ENCODE peak calls at places on chromosome 4, in seven cellular contexts. W is posterior cingulate gyrus; U is activated CD4-positive, alpha-beta T cell treated with anti-CD3 and anti-CD28 coated beads, Interleukin-2, amount 10 ng/mL, durations not matched to agents 7 days and 5 days; C is hepatocyte; N is cardiac muscle cell; G is fibroblast of gingiva; F is central memory CD4-positive, alpha-beta T cell. Z is an unnamed sample.

GRCh38 chr4:12120968-12121367 is 692.3 kb upstream of the HS3ST1 start:
- DNase-seq in G (no peak), F (no peak), C (no peak), W (no peak), N (no peak), U (no peak), Z (no peak)

GRCh38 chr4:123064390-123064789 is 142.0 kb upstream of the NUDT6 start:
- DNase-seq in W (no peak), F (no peak), U (no peak), N (no peak), C (peak), G (peak), Z (no peak)

GRCh38 chr4:103994059-103994458 is 274.3 kb upstream of the TACR3 start:
- DNase-seq in C (no peak), N (no peak), U (no peak), W (no peak), F (no peak), G (no peak), Z (no peak)

GRCh38 chr4:119041951-119042560 is 93.6 kb upstream of the MYOZ2 start:
- DNase-seq in U (peak), W (no peak), N (peak), C (peak), F (peak), G (peak), Z (peak)

GRCh38 chr4:165834116-165834515 is 38.9 kb upstream of the TLL1 start:
- DNase-seq in G (no peak), U (no peak), N (no peak), C (no peak), W (no peak), F (no peak), Z (no peak)

GRCh38 chr4:163535657-163536056 is 41.2 kb downstream of the TMA16 start:
- DNase-seq in G (no peak), N (no peak), W (no peak), U (no peak), F (no peak), C (no peak), Z (no peak)

GRCh38 chr4:16261313-16261878 is 35.1 kb upstream of the TAPT1 start:
- DNase-seq in F (no peak), U (no peak), G (no peak), N (no peak), C (no peak), W (no peak), Z (no peak)

GRCh38 chr4:7387925-7388324 is 46.8 kb downstream of the PSAPL1 start:
- DNase-seq in W (peak), C (no peak), U (no peak), N (no peak), F (no peak), G (no peak), Z (no peak)

GRCh38 chr4:24973471-24974251 is 57.1 kb downstream of the LGI2 start:
- DNase-seq in C (peak), N (no peak), F (no peak), U (no peak), W (no peak), G (peak), Z (no peak)

GRCh38 chr4:188015025-188015778 is 19.6 kb downstream of the ZFP42 start:
- DNase-seq in W (no peak), N (no peak), U (no peak), F (no peak), G (no peak), C (peak), Z (no peak)

GRCh38 chr4:42280327-42281095 is 116.8 kb upstream of the SHISA3 start:
- DNase-seq in N (peak), C (peak), W (no peak), U (peak), G (no peak), F (no peak), Z (no peak)

GRCh38 chr4:7815562-7815961 is 124.1 kb downstream of the AFAP1 start:
- DNase-seq in W (no peak), G (peak), F (no peak), U (no peak), C (no peak), N (no peak), Z (no peak)

GRCh38 chr4:77631276-77631675 is 25.7 kb downstream of the CXCL13 start:
- DNase-seq in G (no peak), W (no peak), C (peak), N (no peak), U (no peak), F (no peak), Z (no peak)

GRCh38 chr4:118351851-118352827 is 664 bp downstream of the PRSS12 start:
- DNase-seq in F (no peak), U (peak), W (no peak), C (peak), G (peak), N (peak), Z (no peak)

Z was measured in NCI-H2227 treated with DMSO at 0.1 percent for 48 hours.